ENCODE peak calls at places on chromosomes 13 and 19, in six cellular contexts. N is CD8-positive, alpha-beta T cell; H is substantia nigra; A is left ventricle myocardium inferior; K is CD4-positive, alpha-beta T cell; F is ovary. Z is an unnamed sample.

GRCh38 chr19:9531933-9532332 is 6.5 kb downstream of the ZNF426 start:
- DNase-seq in N (no peak), H (no peak), A (no peak), K (no peak), F (no peak), Z (no peak)

GRCh38 chr13:86864376-86864775 is 806.8 kb upstream of the SLITRK5 start:
- DNase-seq in N (no peak), H (no peak), A (no peak), K (no peak), F (no peak), Z (no peak)

GRCh38 chr19:31676271-31677004 is 327.2 kb upstream of the TSHZ3 start:
- DNase-seq in N (no peak), H (no peak), A (no peak), K (no peak), F (no peak), Z (no peak)

GRCh38 chr13:112181336-112182051 is 114.5 kb downstream of the SOX1 start:
- DNase-seq in N (no peak), H (no peak), A (no peak), K (no peak), F (no peak), Z (no peak)

GRCh38 chr13:40993119-40993518 is 26.0 kb downstream of the ELF1 start:
- DNase-seq in N (no peak), H (no peak), A (no peak), K (no peak), F (no peak), Z (no peak)

GRCh38 chr13:109156181-109156935 is 526.9 kb downstream of the MYO16 start:
- DNase-seq in N (no peak), H (no peak), A (peak), K (no peak), F (no peak), Z (no peak)

GRCh38 chr19:30135797-30136196 is 193.8 kb downstream of the URI1 start:
- DNase-seq in N (no peak), H (no peak), A (no peak), K (no peak), F (no peak), Z (peak)

GRCh38 chr13:62357887-62358645 is 942.4 kb upstream of the PCDH20 start:
- DNase-seq in N (no peak), H (no peak), A (no peak), K (no peak), F (no peak), Z (no peak)

GRCh38 chr13:29704648-29705047 is 109.2 kb upstream of the SLC7A1 start:
- DNase-seq in N (no peak), H (no peak), A (peak), K (no peak), F (no peak), Z (no peak)

GRCh38 chr13:90032841-90033493 is 1314.5 kb upstream of the MIR17HG start:
- DNase-seq in N (no peak), H (no peak), A (no peak), K (no peak), F (no peak), Z (no peak)

GRCh38 chr13:77026783-77027621 is at the start of gene FBXL3:
- DNase-seq in N (peak), H (peak), A (peak), K (peak), F (peak), Z (peak)

GRCh38 chr13:43953370-43953769 is 73.7 kb downstream of the LACC1 start:
- DNase-seq in N (no peak), H (no peak), A (no peak), K (no peak), F (no peak), Z (no peak)

GRCh38 chr19:35476149-35476548 is 14.1 kb downstream of the KRTDAP start:
- DNase-seq in N (no peak), H (no peak), A (no peak), K (no peak), F (no peak), Z (no peak)

GRCh38 chr13:101019126-101019525 is 344.5 kb upstream of the TMTC4 start:
- DNase-seq in N (no peak), H (no peak), A (no peak), K (no peak), F (no peak), Z (no peak)

GRCh38 chr19:39544201-39544903 is 4.4 kb upstream of the EID2 start:
- DNase-seq in N (no peak), H (no peak), A (no peak), K (no peak), F (no peak), Z (no peak)

GRCh38 chr13:48383384-48383783 is 29.5 kb downstream of the LPAR6 start:
- DNase-seq in N (no peak), H (no peak), A (no peak), K (no peak), F (no peak), Z (no peak)

GRCh38 chr13:74732736-74733135 is 598.5 kb upstream of the KLF12 start:
- DNase-seq in N (no peak), H (no peak), A (no peak), K (no peak), F (no peak), Z (no peak)

GRCh38 chr13:32175307-32175706 is 139.9 kb downstream of the ZAR1L start:
- DNase-seq in N (no peak), H (no peak), A (no peak), K (no peak), F (no peak), Z (no peak)

GRCh38 chr19:30011051-30011578 is 69.1 kb downstream of the URI1 start:
- DNase-seq in N (no peak), H (no peak), A (no peak), K (no peak), F (no peak), Z (no peak)

GRCh38 chr19:1852294-1852646 is 4.0 kb upstream of the REXO1 start:
- DNase-seq in N (no peak), H (no peak), A (no peak), K (no peak), F (no peak), Z (no peak)

GRCh38 chr13:99153219-99153618 is 47.4 kb upstream of the UBAC2 start:
- DNase-seq in N (no peak), H (no peak), A (no peak), K (no peak), F (no peak), Z (no peak)

GRCh38 chr13:33230178-33230881 is 55.2 kb downstream of the STARD13 start:
- DNase-seq in N (no peak), H (no peak), A (no peak), K (no peak), F (no peak), Z (no peak)

DNA sequence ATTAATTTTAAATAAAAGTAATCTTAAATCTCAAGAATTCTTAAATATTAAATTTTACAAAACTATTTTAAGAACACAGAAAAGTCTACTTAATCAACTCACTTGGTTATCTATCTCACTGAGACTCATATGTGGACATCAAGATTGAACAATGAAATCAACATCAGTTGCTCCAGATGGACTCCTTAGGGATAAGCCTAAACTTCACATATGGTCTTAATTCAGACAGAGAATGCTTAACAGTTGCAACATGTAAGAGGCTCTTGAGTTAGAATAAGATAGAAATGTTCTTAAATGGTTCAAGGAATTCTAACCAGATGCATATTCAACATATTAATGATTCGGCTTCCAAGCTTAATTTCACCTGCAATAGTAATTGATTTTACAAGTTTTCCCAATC is 1730.9 kb downstream of the PCDH9 start:
- DNase-seq in N (no peak), H (no peak), A (no peak), K (no peak), F (no peak), Z (no peak)
- H3K27ac ChIP-seq in N (no peak), H (no peak), A (no peak), K (no peak), F (no peak), Z (no peak)

DNA sequence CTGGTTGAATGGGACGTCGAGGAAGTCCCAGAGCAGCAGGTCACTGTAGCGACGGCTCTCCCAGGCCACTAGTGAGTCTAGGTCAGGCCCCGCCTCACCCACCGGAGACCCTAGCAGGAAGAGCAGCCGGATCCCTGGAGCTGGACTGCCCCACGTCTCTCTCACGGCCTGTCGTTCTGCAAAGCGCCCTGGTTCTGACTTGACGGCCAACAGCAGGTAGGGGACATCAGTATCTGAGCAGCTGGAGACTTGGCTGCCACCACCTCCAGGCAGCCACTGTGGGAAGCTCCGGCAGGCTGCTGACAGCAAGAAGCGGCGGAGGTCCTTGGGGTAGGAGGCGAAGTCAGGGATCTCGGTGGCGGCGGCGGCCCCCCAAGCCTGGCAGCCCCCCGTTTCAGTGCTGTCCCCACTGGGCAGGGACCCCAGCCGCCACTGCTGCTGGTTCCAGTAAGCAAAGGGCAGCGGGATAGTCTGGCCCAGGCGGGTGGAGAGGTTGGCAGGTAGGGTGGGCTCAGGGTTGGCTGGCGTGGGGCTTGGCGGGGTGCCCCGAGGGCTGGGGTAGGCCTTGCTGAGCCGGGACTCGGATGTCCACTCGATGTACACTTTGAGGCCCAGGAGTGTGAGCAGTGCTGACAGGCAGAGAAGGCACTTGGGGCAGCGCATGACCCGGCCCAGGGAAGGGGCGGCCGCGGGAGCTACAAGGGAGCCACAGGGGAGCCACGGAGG is 895 bp downstream of the B3GNT8 start:
- DNase-seq in N (no peak), H (no peak), A (peak), K (no peak), F (peak), Z (no peak)
- H3K27ac ChIP-seq in N (no peak), H (no peak), A (peak), K (no peak), F (peak), Z (no peak)

GRCh38 chr19:21850636-21851255 is 14.8 kb upstream of the ZNF43 start:
- DNase-seq in N (no peak), H (no peak), A (no peak), K (no peak), F (no peak), Z (no peak)
- H3K27ac ChIP-seq in N (no peak), H (no peak), A (no peak), K (no peak), F (no peak), Z (no peak)

GRCh38 chr19:38276942-38277517 is 12.7 kb downstream of the SPINT2 start:
- DNase-seq in N (no peak), H (no peak), A (no peak), K (no peak), F (no peak), Z (no peak)
- H3K27ac ChIP-seq in N (no peak), H (no peak), A (peak), K (no peak), F (no peak), Z (peak)